ENCODE peak calls at places on chromosomes 5 and 9, in four cellular contexts. N, G, K and H are unnamed samples.

GRCh38 chr5:10591946-10592345 is 28.1 kb downstream of the ANKRD33B start:
- DNase-seq in N (no peak), G (no peak), K (no peak), H (no peak)

GRCh38 chr9:130184983-130185382 is 12.8 kb downstream of the NCS1 start:
- DNase-seq in N (no peak), G (no peak), K (no peak), H (no peak)

GRCh38 chr5:29079771-29080170 is 2041.4 kb upstream of the CDH9 start:
- DNase-seq in N (no peak), G (peak), K (no peak), H (peak)

GRCh38 chr5:93582677-93583524 is at the start of gene NR2F1:
- DNase-seq in N (peak), G (peak), K (no peak), H (peak)

GRCh38 chr9:73023025-73023541 is 70.2 kb upstream of the ALDH1A1 start:
- DNase-seq in N (peak), G (peak), K (peak), H (peak)

GRCh38 chr5:128539038-128539429 is 989 bp upstream of the FBN2 start:
- DNase-seq in N (no peak), G (no peak), K (no peak), H (no peak)

GRCh38 chr5:106415541-106415940 is 1255.2 kb downstream of the EFNA5 start:
- DNase-seq in N (no peak), G (no peak), K (no peak), H (no peak)

GRCh38 chr5:96844476-96844990 is 31.8 kb upstream of the ERAP2 start:
- DNase-seq in N (no peak), G (no peak), K (no peak), H (no peak)

DNA sequence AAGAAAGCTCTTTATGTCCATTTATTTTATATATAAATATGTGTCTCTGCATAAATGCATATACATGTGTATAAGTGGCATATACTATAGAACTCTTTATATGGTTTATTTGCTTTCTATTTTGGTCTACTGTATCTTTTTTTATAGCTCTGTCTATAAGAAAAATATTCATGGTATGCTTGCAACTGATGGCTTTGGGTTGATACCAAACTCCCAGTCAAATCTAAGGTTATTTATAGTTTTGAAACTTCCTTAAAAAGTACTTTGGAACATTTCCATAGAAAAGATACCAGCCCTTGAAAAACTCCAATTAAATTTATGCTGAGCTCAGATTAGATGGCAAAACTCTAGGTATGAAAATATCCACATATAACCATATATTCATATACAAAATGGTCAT is 120.0 kb upstream of the KLF9 start:
- DNase-seq in N (no peak), G (no peak), K (no peak), H (no peak)
- TF ChIP-seq TCF7 in N (no peak), G (no peak), K (no peak), H (no peak)

DNA sequence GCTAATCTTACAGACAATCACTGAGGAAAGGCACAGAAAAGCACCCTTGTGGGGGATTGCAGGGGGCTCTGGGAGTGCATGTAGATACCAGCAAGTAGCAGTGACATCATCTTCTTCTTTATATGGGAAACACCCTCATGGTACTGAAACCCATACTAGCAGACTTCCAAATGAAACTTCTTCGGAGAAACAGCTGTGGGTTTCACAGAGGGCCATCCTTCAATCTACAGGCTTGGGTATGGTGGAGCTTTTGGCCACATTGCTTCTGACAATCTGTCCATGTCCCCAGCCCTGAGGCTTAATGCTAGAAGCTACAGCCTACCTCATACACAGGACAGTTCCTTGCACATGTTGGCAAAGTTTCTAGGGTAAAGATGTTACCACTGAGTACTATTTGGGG is 165.2 kb upstream of the NFIB start:
- DNase-seq in N (no peak), G (no peak), K (no peak), H (no peak)
- TF ChIP-seq TCF7 in N (no peak), G (no peak), K (no peak), H (no peak)

GRCh38 chr9:121498150-121498486 is 1.5 kb downstream of the GGTA1 start:
- DNase-seq in N (peak), G (peak), K (peak), H (peak)

GRCh38 chr9:121499177-121499426 is 542 bp downstream of the GGTA1 start:
- DNase-seq in N (no peak), G (no peak), K (no peak), H (no peak)

GRCh38 chr9:121500165-121500478 is 478 bp upstream of the GGTA1 start:
- DNase-seq in N (no peak), G (no peak), K (no peak), H (no peak)

GRCh38 chr9:121499427-121500164 is at the start of gene GGTA1:
- DNase-seq in N (no peak), G (peak), K (no peak), H (peak)

GRCh38 chr9:121498487-121499176 is 1.0 kb downstream of the GGTA1 start:
- DNase-seq in N (no peak), G (no peak), K (no peak), H (peak)
- TF ChIP-seq TCF7 in N (no peak), G (no peak), K (no peak), H (no peak)

DNA sequence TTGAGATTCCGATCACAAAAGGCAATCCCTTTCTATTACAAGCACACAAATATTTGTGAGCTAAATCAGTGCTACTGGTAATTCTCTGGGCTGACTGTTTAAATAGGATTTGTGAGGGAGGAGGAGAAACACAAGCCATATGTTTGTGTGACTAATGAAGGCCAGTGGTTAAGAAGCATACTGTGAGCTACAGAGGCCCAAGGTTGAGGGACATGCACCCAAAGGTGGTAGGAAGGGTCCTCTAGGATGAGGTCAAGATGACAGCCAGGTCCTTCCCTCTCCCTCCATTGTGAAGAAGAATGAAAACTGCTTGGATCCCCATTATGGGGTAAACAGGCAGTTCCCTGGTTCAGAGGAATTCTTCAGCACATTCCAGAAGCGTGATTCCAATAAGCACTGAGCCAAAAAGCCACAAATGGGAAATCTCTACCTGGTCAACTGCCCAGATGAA is 83.9 kb downstream of the SPOCK1 start:
- DNase-seq in N (no peak), G (no peak), K (no peak), H (no peak)
- TF ChIP-seq TCF7 in N (no peak), G (no peak), K (no peak), H (no peak)

GRCh38 chr9:9893837-9894236 is 719.0 kb downstream of the PTPRD start:
- DNase-seq in N (no peak), G (no peak), K (no peak), H (no peak)

DNA sequence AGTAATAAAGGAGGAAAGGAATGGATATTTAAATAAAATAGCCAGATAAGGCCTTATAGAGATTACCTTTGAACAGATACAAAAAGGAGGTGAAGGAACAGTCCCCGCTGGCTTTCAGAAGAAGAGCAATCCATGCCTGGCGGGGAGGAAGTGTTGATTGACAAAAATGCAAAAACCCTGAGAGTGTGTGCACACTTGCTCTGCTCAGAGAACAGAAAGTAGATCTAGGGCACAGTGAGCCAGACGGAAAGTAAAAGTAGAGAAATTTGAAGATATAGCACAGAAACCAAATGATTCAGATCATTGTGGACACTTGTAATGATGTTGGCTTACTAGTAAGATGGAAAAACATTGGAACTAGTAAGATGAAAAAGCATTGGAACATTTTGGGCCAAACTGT is 720.6 kb downstream of the PTPRD start:
- DNase-seq in N (no peak), G (no peak), K (no peak), H (no peak)
- TF ChIP-seq TCF7 in N (no peak), G (no peak), K (no peak), H (no peak)

GRCh38 chr5:102857090-102857818 is 102.1 kb downstream of the PAM start:
- DNase-seq in N (no peak), G (no peak), K (no peak), H (no peak)
- TF ChIP-seq TCF7 in N (no peak), G (no peak), K (no peak), H (no peak)